ENCODE peak calls at places on chromosomes 7 and 10, in eight cellular contexts. G, O, D, K, F, S, E and W are unnamed samples.

GRCh38 chr7:5479133-5479745 is 55.6 kb upstream of the TNRC18 start:
- DNase-seq in G (no peak), D (no peak), E (no peak), O (no peak), K (no peak), S (no peak), F (no peak), W (no peak)

GRCh38 chr10:99466632-99467031 is 36.2 kb upstream of the GOT1 start:
- DNase-seq in E (no peak), K (no peak), O (no peak), S (no peak), D (no peak), G (peak; percentile 16), F (no peak), W (peak; percentile 84)

GRCh38 chr10:97575101-97575668 is 2.6 kb downstream of the ANKRD2 start:
- DNase-seq in G (no peak), K (no peak), O (no peak), S (no peak), E (no peak), D (no peak), F (no peak), W (no peak)

GRCh38 chr10:69733791-69734261 is 67.9 kb upstream of the COL13A1 start:
- DNase-seq in G (peak; percentile 43), F (no peak), E (no peak), O (no peak), D (no peak), S (no peak), K (no peak), W (no peak)

GRCh38 chr10:7601023-7601656 is 65.6 kb downstream of the ITIH5 start:
- DNase-seq in F (no peak), K (no peak), O (no peak), S (no peak), E (no peak), D (no peak), G (no peak), W (no peak)

GRCh38 chr7:129169705-129170319 is 18.6 kb upstream of the SMO start:
- DNase-seq in E (no peak), S (no peak), O (no peak), D (no peak), G (no peak), F (no peak), K (no peak), W (no peak)

GRCh38 chr7:73844848-73845460 is 2.6 kb upstream of the METTL27 start:
- DNase-seq in S (no peak), G (no peak), O (no peak), F (no peak), D (no peak), K (no peak), E (no peak), W (no peak)

GRCh38 chr10:116170815-116171250 is 102.2 kb downstream of the GFRA1 start:
- DNase-seq in S (no peak), D (no peak), K (no peak), F (no peak), G (no peak), E (no peak), O (no peak), W (no peak)

GRCh38 chr7:14598978-14599377 is 303.6 kb downstream of the DGKB start:
- DNase-seq in G (no peak), S (no peak), D (no peak), O (no peak), E (no peak), K (no peak), F (no peak), W (no peak)

GRCh38 chr7:6691609-6692106 is 15.1 kb downstream of the ZNF12 start:
- DNase-seq in K (no peak), F (no peak), G (no peak), E (no peak), O (no peak), D (no peak), S (no peak), W (peak; percentile 24)

GRCh38 chr7:101232141-101232821 is 5.3 kb downstream of the CLDN15 start:
- DNase-seq in E (no peak), K (no peak), S (no peak), F (peak; percentile 73), D (no peak), O (no peak), G (no peak), W (no peak)

GRCh38 chr7:66865290-66865864 is 55.6 kb upstream of the TMEM248 start:
- DNase-seq in K (no peak), F (no peak), G (no peak), E (no peak), D (no peak), O (no peak), S (no peak), W (no peak)

GRCh38 chr7:11613292-11613930 is 218.6 kb downstream of the THSD7A start:
- DNase-seq in O (no peak), D (no peak), S (no peak), G (no peak), K (no peak), E (no peak), F (no peak), W (no peak)

GRCh38 chr7:81604808-81605174 is 165.1 kb downstream of the HGF start:
- DNase-seq in S (no peak), G (no peak), E (no peak), D (no peak), K (no peak), F (no peak), O (no peak), W (peak; percentile 1)

GRCh38 chr7:149880871-149881301 is 7.1 kb downstream of the ATP6V0E2 start:
- DNase-seq in K (no peak), S (no peak), E (no peak), G (peak; percentile 71), D (peak; percentile 70), F (no peak), O (no peak), W (no peak)

GRCh38 chr10:43000651-43001426 is 76.0 kb upstream of the RET start:
- DNase-seq in D (peak; percentile 11), E (no peak), F (no peak), S (no peak), G (no peak), K (no peak), O (no peak), W (no peak)

GRCh38 chr7:105759670-105760548 is 116.5 kb downstream of the ATXN7L1 start:
- DNase-seq in O (peak; percentile 60), F (peak; percentile 56), S (no peak), K (no peak), G (peak; percentile 42), E (no peak), D (peak; percentile 49), W (peak; percentile 79)

GRCh38 chr7:18900801-18901200 is 216.6 kb downstream of the TWIST1 start:
- DNase-seq in S (no peak), K (no peak), F (no peak), G (no peak), O (no peak), E (no peak), D (no peak), W (no peak)

GRCh38 chr10:13162013-13162364 is 631 bp downstream of the MCM10 start:
- DNase-seq in E (no peak), O (no peak), F (peak; percentile 5), K (no peak), D (no peak), S (peak; percentile 20), G (no peak), W (no peak)

GRCh38 chr7:155729847-155730246 is 82.4 kb downstream of the SHH start:
- DNase-seq in S (no peak), E (no peak), F (peak; percentile 51), G (no peak), O (no peak), K (no peak), D (no peak), W (peak; percentile 52)

GRCh38 chr10:78047314-78047891 is 13.7 kb downstream of the RPS24 start:
- DNase-seq in E (peak; percentile 79), F (peak; percentile 93), D (peak; percentile 88), G (peak; percentile 89), O (peak; percentile 81), S (no peak), K (peak; percentile 64), W (peak; percentile 88)

GRCh38 chr10:100816671-100817070 is 71.3 kb downstream of the PAX2 start:
- DNase-seq in G (no peak), O (no peak), D (no peak), K (no peak), E (no peak), S (no peak), F (no peak), W (no peak)

GRCh38 chr7:94396606-94397005 is 1.9 kb downstream of the COL1A2 start:
- DNase-seq in O (no peak), F (no peak), S (no peak), G (no peak), K (no peak), E (no peak), D (no peak), W (no peak)

GRCh38 chr7:112080441-112080840 is 125.8 kb downstream of the DOCK4 start:
- DNase-seq in K (no peak), F (no peak), E (no peak), S (peak; percentile 19), O (peak; percentile 99), G (no peak), D (no peak), W (peak; percentile 79)

GRCh38 chr10:45470098-45471012 is 96.3 kb downstream of the ALOX5 start:
- DNase-seq in F (no peak), O (no peak), D (no peak), S (no peak), G (no peak), E (peak; percentile 15), K (peak; percentile 29), W (peak; percentile 22)

GRCh38 chr7:2128601-2129375 is 104.0 kb downstream of the MAD1L1 start:
- DNase-seq in E (no peak), O (no peak), G (no peak), S (no peak), K (no peak), D (no peak), F (no peak), W (no peak)

GRCh38 chr10:2137549-2138174 is 400.3 kb upstream of the ADARB2 start:
- DNase-seq in F (peak; percentile 8), D (no peak), K (no peak), G (no peak), O (no peak), E (no peak), S (peak; percentile 4), W (no peak)

GRCh38 chr10:80529604-80530003 is 8.1 kb upstream of the SH2D4B start:
- DNase-seq in K (peak; percentile 66), D (no peak), S (no peak), F (no peak), O (no peak), E (peak; percentile 24), G (no peak), W (no peak)

GRCh38 chr7:36653011-36653670 is 71.2 kb downstream of the AOAH start:
- DNase-seq in O (no peak), K (no peak), D (no peak), G (no peak), E (no peak), S (no peak), F (no peak), W (no peak)

GRCh38 chr10:36336315-36336714 is 694.2 kb upstream of the FZD8 start:
- DNase-seq in K (no peak), D (no peak), G (no peak), S (no peak), F (no peak), E (no peak), O (no peak), W (no peak)

GRCh38 chr7:143416565-143417149 is 8.0 kb upstream of the EPHA1 start:
- DNase-seq in G (no peak), D (no peak), O (peak; percentile 62), F (peak; percentile 41), S (peak; percentile 62), K (no peak), E (no peak), W (peak; percentile 75)

GRCh38 chr7:157397036-157397720 is 60.4 kb downstream of the DNAJB6 start:
- DNase-seq in D (no peak), F (no peak), E (no peak), G (no peak), S (no peak), O (no peak), K (no peak), W (no peak)

GRCh38 chr7:43725251-43725650 is 4.1 kb downstream of the COA1 start:
- DNase-seq in E (no peak), S (no peak), K (no peak), G (no peak), D (no peak), F (no peak), O (no peak), W (no peak)

GRCh38 chr10:17412323-17412722 is 42.1 kb downstream of the ST8SIA6 start:
- DNase-seq in D (no peak), K (no peak), F (peak; percentile 12), E (no peak), O (no peak), G (no peak), S (no peak), W (peak; percentile 63)